ENCODE peak calls at places on chromosomes 13 and 19, in seven cellular contexts. L is tibial nerve; G is CD4-positive, alpha-beta T cell; N is CD8-positive, alpha-beta memory T cell; R is RWPE1; S is mammary epithelial cell; U is heart right ventricle. H is an unnamed sample.

GRCh38 chr13:28983661-28984060 is 163.5 kb downstream of the MTUS2 start:
- DNase-seq in L (no peak), G (no peak), N (no peak), R (no peak), S (no peak), U (no peak), H (no peak)

GRCh38 chr19:28843771-28844492 is 369.0 kb downstream of the UQCRFS1 start:
- DNase-seq in L (no peak), G (no peak), N (no peak), R (no peak), S (no peak), U (no peak), H (no peak)

GRCh38 chr13:50319603-50320296 is 304.5 kb downstream of the KCNRG start:
- DNase-seq in L (no peak), G (no peak), N (no peak), R (no peak), S (peak), U (peak), H (no peak)

GRCh38 chr19:3919793-3920192 is 13.1 kb upstream of the NMRK2 start:
- DNase-seq in L (no peak), G (no peak), N (no peak), R (no peak), S (no peak), U (no peak), H (no peak)

GRCh38 chr19:47613165-47614146 is 4.5 kb downstream of the BICRA start:
- DNase-seq in L (no peak), G (no peak), N (no peak), R (no peak), S (no peak), U (no peak), H (no peak)

GRCh38 chr19:5107432-5108122 is 138.7 kb downstream of the KDM4B start:
- DNase-seq in L (no peak), G (no peak), N (no peak), R (no peak), S (no peak), U (no peak), H (no peak)

GRCh38 chr13:33262554-33262953 is 23.0 kb downstream of the STARD13 start:
- DNase-seq in L (no peak), G (no peak), N (no peak), R (no peak), S (no peak), U (no peak), H (no peak)

GRCh38 chr19:48818234-48818823 is 7.5 kb upstream of the BCAT2 start:
- DNase-seq in L (no peak), G (no peak), N (no peak), R (no peak), S (no peak), U (no peak), H (no peak)

GRCh38 chr13:99293178-99293577 is 14.0 kb downstream of the GPR183 start:
- DNase-seq in L (no peak), G (no peak), N (no peak), R (no peak), S (no peak), U (no peak), H (no peak)

GRCh38 chr19:45676851-45677263 is 8.8 kb downstream of the GIPR start:
- DNase-seq in L (no peak), G (peak), N (peak), R (no peak), S (no peak), U (no peak), H (no peak)

GRCh38 chr13:20197361-20197834 is 4.7 kb upstream of the GJB2 start:
- DNase-seq in L (no peak), G (peak), N (no peak), R (peak), S (peak), U (no peak), H (no peak)

GRCh38 chr19:29194658-29195057 is 18.3 kb downstream of the UQCRFS1 start:
- DNase-seq in L (no peak), G (no peak), N (no peak), R (no peak), S (no peak), U (no peak), H (no peak)

GRCh38 chr13:20193142-20193923 is 595 bp upstream of the GJB2 start:
- DNase-seq in L (no peak), G (no peak), N (no peak), R (no peak), S (no peak), U (no peak), H (no peak)

GRCh38 chr13:31008400-31009115 is 76.1 kb downstream of the TEX26 start:
- DNase-seq in L (no peak), G (no peak), N (no peak), R (no peak), S (peak), U (no peak), H (no peak)

GRCh38 chr19:8017808-8018207 is 12.4 kb upstream of the ELAVL1 start:
- DNase-seq in L (no peak), G (peak), N (peak), R (no peak), S (no peak), U (no peak), H (no peak)

GRCh38 chr13:49253997-49254396 is 6.3 kb downstream of the CDADC1 start:
- DNase-seq in L (no peak), G (no peak), N (no peak), R (no peak), S (no peak), U (no peak), H (no peak)

GRCh38 chr13:49247722-49248432 is at the start of gene CDADC1:
- DNase-seq in L (peak), G (peak), N (peak), R (peak), S (peak), U (peak), H (peak)

GRCh38 chr13:49246850-49247721 is 639 bp upstream of the CDADC1 start:
- DNase-seq in L (no peak), G (no peak), N (no peak), R (no peak), S (no peak), U (no peak), H (no peak)

GRCh38 chr13:49253310-49253709 is 5.6 kb downstream of the CDADC1 start:
- DNase-seq in L (no peak), G (no peak), N (no peak), R (no peak), S (no peak), U (no peak), H (no peak)

DNA sequence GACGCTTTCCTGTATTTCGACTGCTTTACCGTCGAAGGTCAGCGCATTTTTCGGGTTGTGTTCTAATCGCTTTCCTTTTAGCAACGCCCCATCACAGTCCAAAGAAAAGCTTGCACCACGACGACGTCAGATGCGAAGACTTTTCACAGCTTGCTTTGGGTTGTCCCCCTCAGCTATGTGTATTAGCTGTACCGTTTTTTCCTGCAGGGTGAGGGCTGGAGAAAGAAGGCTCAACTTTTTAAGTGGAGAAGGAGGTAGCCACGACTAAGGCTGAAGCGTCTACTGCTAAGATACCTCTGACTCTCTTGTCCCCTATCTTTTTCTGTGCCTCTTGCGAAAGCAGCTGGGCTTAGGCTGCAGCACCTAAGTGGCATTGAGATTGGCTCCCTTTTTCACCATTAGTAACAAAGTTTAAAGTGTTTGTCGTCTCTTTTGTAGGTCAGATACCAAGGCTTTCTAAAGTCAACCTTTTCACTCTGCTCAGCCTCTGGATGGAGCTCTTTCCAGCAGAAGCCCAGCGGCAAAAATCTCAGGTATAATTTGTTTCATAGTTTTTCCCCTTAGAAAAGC is 793 bp downstream of the CDADC1 start:
- DNase-seq in L (no peak), G (no peak), N (no peak), R (peak), S (peak), U (peak), H (no peak)
- H3K27ac ChIP-seq in L (peak), G (peak), N (peak), R (peak), S (peak), U (peak), H (peak)

GRCh38 chr13:111007209-111007608 is 92.3 kb upstream of the ANKRD10 start:
- DNase-seq in L (no peak), G (no peak), N (no peak), R (no peak), S (no peak), U (no peak), H (no peak)

GRCh38 chr13:111013196-111013595 is 98.3 kb upstream of the ANKRD10 start:
- DNase-seq in L (no peak), G (no peak), N (no peak), R (no peak), S (no peak), U (no peak), H (no peak)

GRCh38 chr13:111008351-111008750 is 93.5 kb upstream of the ANKRD10 start:
- DNase-seq in L (no peak), G (no peak), N (no peak), R (no peak), S (no peak), U (no peak), H (no peak)

GRCh38 chr13:111006508-111007031 is 91.7 kb upstream of the ANKRD10 start:
- DNase-seq in L (peak), G (no peak), N (no peak), R (no peak), S (no peak), U (peak), H (peak)

GRCh38 chr13:111011899-111012298 is 97.0 kb upstream of the ANKRD10 start:
- DNase-seq in L (no peak), G (no peak), N (no peak), R (no peak), S (no peak), U (no peak), H (no peak)
- H3K27ac ChIP-seq in L (no peak), G (no peak), N (no peak), R (no peak), S (no peak), U (no peak), H (no peak)

GRCh38 chr13:52929826-52930225 is 81.4 kb upstream of the PCDH8 start:
- DNase-seq in L (no peak), G (no peak), N (no peak), R (no peak), S (no peak), U (no peak), H (no peak)
- H3K27ac ChIP-seq in L (no peak), G (no peak), N (no peak), R (no peak), S (no peak), U (no peak), H (no peak)

GRCh38 chr19:13097331-13098258 is 5.1 kb downstream of the LYL1 start:
- DNase-seq in L (no peak), G (no peak), N (no peak), R (no peak), S (no peak), U (no peak), H (peak)
- H3K27ac ChIP-seq in L (peak), G (no peak), N (peak), R (peak), S (no peak), U (peak), H (peak)

GRCh38 chr13:27176772-27177171 is 5.2 kb upstream of the USP12 start:
- DNase-seq in L (no peak), G (no peak), N (no peak), R (no peak), S (no peak), U (no peak), H (no peak)
- H3K27ac ChIP-seq in L (no peak), G (no peak), N (no peak), R (no peak), S (no peak), U (no peak), H (no peak)

DNA sequence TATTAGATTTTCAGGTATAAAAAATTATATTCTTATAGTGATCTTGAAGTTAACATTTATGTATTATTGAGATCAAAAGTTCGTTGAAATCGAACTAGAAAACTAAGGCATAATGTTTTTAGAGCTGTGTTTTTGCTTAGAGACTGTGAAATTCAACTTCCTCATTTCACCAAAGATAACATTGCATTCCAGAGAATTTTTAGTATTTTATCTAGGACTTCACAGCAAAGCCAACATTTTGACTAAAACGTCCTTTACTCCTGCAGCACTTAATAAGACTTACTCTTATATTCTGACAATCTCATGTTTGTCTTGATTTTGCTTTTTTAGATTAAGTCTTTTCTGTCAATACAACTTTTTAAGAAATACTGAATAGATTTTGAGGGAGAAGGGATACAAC is 4.8 kb downstream of the KCTD4 start:
- DNase-seq in L (no peak), G (no peak), N (no peak), R (no peak), S (no peak), U (no peak), H (no peak)
- H3K27ac ChIP-seq in L (no peak), G (no peak), N (no peak), R (no peak), S (peak), U (no peak), H (peak)

H was measured in ascending aorta.